ENCODE peak calls at places on chromosome 19, in four cellular contexts. T is adipocyte, F is endothelial cell, M is dorsolateral prefrontal cortex. I is an unnamed sample.

GRCh38 chr19:21264416-21264815 is 64.8 kb downstream of the ZNF708 start:
- DNase-seq in F (no peak), M (no peak), T (no peak), I (no peak)

GRCh38 chr19:15282311-15282705 is 50.0 kb downstream of the BRD4 start:
- DNase-seq in M (no peak), T (no peak), F (no peak), I (no peak)

GRCh38 chr19:38736036-38736412 is 8.2 kb downstream of the CAPN12 start:
- DNase-seq in T (peak; percentile 65), F (peak; percentile 47), M (peak; percentile 40), I (no peak)

GRCh38 chr19:52570005-52570861 is at the start of gene ZNF701:
- DNase-seq in M (peak; percentile 96), T (peak; percentile 93), F (peak; percentile 98), I (peak; percentile 88)

GRCh38 chr19:3593156-3593555 is 7.9 kb downstream of the GIPC3 start:
- DNase-seq in M (no peak), T (no peak), F (no peak), I (no peak)

GRCh38 chr19:38388310-38389100 is at the start of gene SPRED3:
- DNase-seq in M (no peak), T (peak; percentile 73), F (peak; percentile 33), I (peak; percentile 66)

GRCh38 chr19:373391-374182 is 29.0 kb upstream of the MIER2 start:
- DNase-seq in M (peak; percentile 34), T (no peak), F (no peak), I (no peak)

GRCh38 chr19:58021541-58022282 is 12.1 kb upstream of the ZSCAN1 start:
- DNase-seq in T (peak; percentile 45), F (no peak), M (no peak), I (peak; percentile 40)

GRCh38 chr19:609001-609340 is 19.3 kb downstream of the HCN2 start:
- DNase-seq in T (no peak), F (no peak), M (peak; percentile 88), I (no peak)

GRCh38 chr19:35731353-35731752 is 10.9 kb downstream of the IGFLR1 start:
- DNase-seq in M (no peak), F (no peak), T (no peak), I (no peak)

GRCh38 chr19:12986726-12987125 is 8.5 kb upstream of the NFIX start:
- DNase-seq in F (no peak), M (no peak), T (no peak), I (no peak)

GRCh38 chr19:36524617-36525016 is 3.5 kb downstream of the ZNF260 start:
- DNase-seq in T (no peak), M (no peak), F (no peak), I (no peak)